ENCODE peak calls at places on chromosome 16, in eight cellular contexts. G is NCI-H510A; R is heart left ventricle; O is choroid plexus epithelial cell; V is SK-MEL-5; L is stimulated activated naive CD4-positive, alpha-beta T cell; F is NCI-H1417; T is H9. J is an unnamed sample.
A peak's percentile ranks its signal among the peaks of the same experiment; 100 is the strongest.

GRCh38 chr16:8631373-8631772 is 9.9 kb downstream of the METTL22 start:
- DNase-seq in V (no peak), L (no peak), O (no peak), R (no peak), F (no peak), G (no peak), T (no peak), J (no peak)

GRCh38 chr16:21145738-21146137 is 4.9 kb downstream of the DNAH3 start:
- DNase-seq in G (peak; percentile 83), F (peak; percentile 32), T (no peak), O (no peak), R (no peak), L (no peak), V (no peak), J (peak; percentile 55)

GRCh38 chr16:27526169-27526568 is 23.5 kb downstream of the GTF3C1 start:
- DNase-seq in O (no peak), V (no peak), G (peak; percentile 7), L (no peak), T (no peak), R (peak; percentile 88), F (peak; percentile 31), J (peak; percentile 70)

GRCh38 chr16:55662641-55663040 is 6.9 kb downstream of the SLC6A2 start:
- DNase-seq in F (no peak), L (no peak), T (no peak), R (peak; percentile 39), G (no peak), O (no peak), V (no peak), J (no peak)

GRCh38 chr16:82657239-82657638 is 30.5 kb downstream of the CDH13 start:
- DNase-seq in L (no peak), G (no peak), R (no peak), V (no peak), F (no peak), T (no peak), O (peak; percentile 83), J (no peak)

GRCh38 chr16:4529085-4530060 is 9.2 kb downstream of the CDIP1 start:
- DNase-seq in V (no peak), G (no peak), O (peak; percentile 62), F (peak; percentile 25), L (no peak), T (peak; percentile 84), R (no peak), J (no peak)

GRCh38 chr16:57893559-57894389 is 77.2 kb downstream of the CNGB1 start:
- DNase-seq in O (peak; percentile 95), L (no peak), R (no peak), G (no peak), V (no peak), T (no peak), F (no peak), J (no peak)

GRCh38 chr16:66898207-66898606 is 17.9 kb downstream of the PDP2 start:
- DNase-seq in L (no peak), R (peak; percentile 57), T (no peak), O (no peak), V (no peak), G (no peak), F (no peak), J (no peak)

GRCh38 chr16:81321537-81321936 is 6.8 kb downstream of the GAN start:
- DNase-seq in F (no peak), V (no peak), L (no peak), G (no peak), O (peak; percentile 29), T (no peak), R (no peak), J (no peak)

GRCh38 chr16:2777231-2777902 is at the start of gene ELOB:
- DNase-seq in G (peak; percentile 54), T (peak; percentile 81), O (peak; percentile 82), F (peak; percentile 93), V (peak; percentile 79), L (peak; percentile 80), R (peak; percentile 88), J (peak; percentile 51)

GRCh38 chr16:73053379-73054130 is 5.6 kb upstream of the ZFHX3 start:
- DNase-seq in V (peak; percentile 32), R (no peak), O (peak; percentile 78), F (peak; percentile 57), T (no peak), L (no peak), G (no peak), J (no peak)

GRCh38 chr16:11147033-11147848 is 108.8 kb downstream of the SOCS1 start:
- DNase-seq in F (no peak), G (no peak), R (no peak), O (no peak), T (no peak), V (peak; percentile 66), L (no peak), J (no peak)

GRCh38 chr16:85370881-85371651 is 242.1 kb upstream of the GSE1 start:
- DNase-seq in R (no peak), F (no peak), T (no peak), G (no peak), V (no peak), O (no peak), L (no peak), J (no peak)

GRCh38 chr16:87847467-87847784 is 21.9 kb downstream of the SLC7A5 start:
- DNase-seq in G (no peak), V (peak; percentile 36), T (no peak), L (no peak), F (no peak), R (no peak), O (no peak), J (no peak)

GRCh38 chr16:1990336-1991134 is 765 bp downstream of the SYNGR3 start:
- DNase-seq in F (peak; percentile 60), R (no peak), L (no peak), G (no peak), O (no peak), V (no peak), T (peak; percentile 86), J (peak; percentile 20)

GRCh38 chr16:85281181-85281580 is 168.9 kb upstream of the CIBAR2 start:
- DNase-seq in R (no peak), F (peak; percentile 2), O (no peak), V (no peak), T (no peak), G (peak; percentile 58), L (no peak), J (peak; percentile 50)

GRCh38 chr16:25045696-25046381 is 30.7 kb upstream of the ARHGAP17 start:
- DNase-seq in O (peak; percentile 42), T (no peak), G (no peak), V (no peak), L (no peak), F (no peak), R (no peak), J (no peak)

GRCh38 chr16:81765111-81765919 is 13.8 kb upstream of the PLCG2 start:
- DNase-seq in G (no peak), F (no peak), R (no peak), L (no peak), T (peak; percentile 46), V (no peak), O (no peak), J (no peak)

GRCh38 chr16:15776572-15776971 is 80.3 kb downstream of the MYH11 start:
- DNase-seq in V (no peak), G (no peak), O (no peak), T (no peak), F (no peak), L (no peak), R (no peak), J (no peak)

GRCh38 chr16:74601131-74601871 is 5.6 kb downstream of the GLG1 start:
- DNase-seq in O (no peak), G (no peak), L (peak; percentile 59), R (no peak), T (no peak), V (no peak), F (no peak), J (no peak)

GRCh38 chr16:85275533-85276249 is 163.4 kb upstream of the CIBAR2 start:
- DNase-seq in G (no peak), V (peak; percentile 64), O (peak; percentile 69), T (peak; percentile 79), R (peak; percentile 60), F (peak; percentile 35), L (peak; percentile 34), J (peak; percentile 30)

GRCh38 chr16:4426021-4426684 is 485 bp downstream of the DNAJA3 start:
- DNase-seq in O (no peak), T (no peak), R (no peak), V (no peak), F (no peak), G (no peak), L (peak; percentile 61), J (no peak)

GRCh38 chr16:23148513-23149266 is 562 bp downstream of the USP31 start:
- DNase-seq in O (peak; percentile 56), G (peak; percentile 70), V (peak; percentile 30), R (peak; percentile 90), F (peak; percentile 42), L (peak; percentile 19), T (peak; percentile 34), J (peak; percentile 42)

GRCh38 chr16:67156146-67156844 is 3.4 kb downstream of the TRADD start:
- DNase-seq in V (no peak), F (no peak), R (no peak), T (peak; percentile 25), O (no peak), L (no peak), G (no peak), J (peak; percentile 2)

GRCh38 chr16:70805787-70806186 is 4.8 kb upstream of the VAC14 start:
- DNase-seq in T (no peak), L (no peak), V (no peak), R (no peak), F (no peak), G (no peak), O (peak; percentile 78), J (no peak)

GRCh38 chr16:83561876-83562275 is 245.9 kb upstream of the HSBP1 start:
- DNase-seq in T (no peak), L (no peak), F (no peak), G (no peak), O (peak; percentile 57), V (no peak), R (no peak), J (no peak)

GRCh38 chr16:12157510-12158093 is 181.1 kb downstream of the SNX29 start:
- DNase-seq in O (peak; percentile 57), R (no peak), L (no peak), G (no peak), V (no peak), T (no peak), F (no peak), J (no peak)

GRCh38 chr16:57745768-57746167 is 10.2 kb downstream of the KATNB1 start:
- DNase-seq in L (no peak), O (no peak), F (no peak), R (no peak), V (no peak), G (no peak), T (no peak), J (no peak)

GRCh38 chr16:81616321-81617020 is 162.6 kb upstream of the PLCG2 start:
- DNase-seq in O (peak; percentile 87), F (no peak), T (peak; percentile 49), G (no peak), R (peak; percentile 81), L (peak; percentile 16), V (no peak), J (no peak)

GRCh38 chr16:58658796-58659211 is 25.8 kb downstream of the SLC38A7 start:
- DNase-seq in O (peak; percentile 65), F (no peak), T (no peak), V (no peak), G (no peak), L (no peak), R (no peak), J (no peak)

GRCh38 chr16:54946909-54947308 is 16.2 kb downstream of the IRX5 start:
- DNase-seq in F (no peak), V (no peak), G (no peak), L (no peak), O (no peak), T (no peak), R (no peak), J (no peak)

J was measured in NCI-H1105 treated with DMSO at 0.1 percent for 48 hours.